ENCODE peak calls at places on chromosomes 5 and 9, in six cellular contexts. P is cardiac fibroblast; D is ACHN; O is activated naive CD4-positive, alpha-beta T cell treated with anti-CD3 and anti-CD28 coated beads for 36 hours; R is GM13977; V is stimulated activated CD4-positive, alpha-beta T cell treated with anti-CD3 and anti-CD28 coated beads, Interleukin-4, amount 100 ng/mL, for 48 hours. H is an unnamed sample.

GRCh38 chr5:56328753-56329560 is 95.8 kb upstream of the ANKRD55 start:
- DNase-seq in P (peak; percentile 29), D (peak; percentile 46), O (peak; percentile 76), R (peak; percentile 41), V (peak; percentile 42), H (peak; percentile 86)

GRCh38 chr9:131530546-131530929 is 525 bp downstream of the UCK1 start:
- DNase-seq in P (peak; percentile 31), R (peak; percentile 70), O (peak; percentile 20), D (peak; percentile 56), V (no peak), H (peak; percentile 45)

GRCh38 chr9:16824545-16825041 is 45.9 kb downstream of the BNC2 start:
- DNase-seq in D (peak; percentile 19), O (no peak), R (no peak), P (peak; percentile 55), V (no peak), H (peak; percentile 67)

GRCh38 chr9:78813602-78814180 is 516.8 kb downstream of the PSAT1 start:
- DNase-seq in D (no peak), P (no peak), O (no peak), R (no peak), V (no peak), H (no peak)

GRCh38 chr5:140317859-140318258 is 15.0 kb upstream of the PFDN1 start:
- DNase-seq in R (no peak), D (peak; percentile 74), V (no peak), O (no peak), P (peak; percentile 47), H (no peak)

GRCh38 chr5:44828719-44829118 is 20.0 kb downstream of the MRPS30 start:
- DNase-seq in O (no peak), D (no peak), V (no peak), P (no peak), R (no peak), H (no peak)

GRCh38 chr9:130689937-130690700 is 3.5 kb upstream of the EXOSC2 start:
- DNase-seq in D (peak; percentile 96), V (no peak), R (peak; percentile 43), O (no peak), P (peak; percentile 96), H (peak; percentile 95)

GRCh38 chr5:142977363-142978051 is 207.3 kb downstream of the ARHGAP26 start:
- DNase-seq in P (peak; percentile 87), O (peak; percentile 73), R (no peak), V (no peak), D (peak; percentile 83), H (no peak)

GRCh38 chr9:5511935-5512580 is 1.7 kb downstream of the PDCD1LG2 start:
- DNase-seq in O (no peak), D (no peak), P (no peak), V (no peak), R (no peak), H (no peak)

GRCh38 chr5:5360878-5361520 is 61.5 kb upstream of the ICE1 start:
- DNase-seq in P (no peak), R (no peak), D (no peak), O (no peak), V (no peak), H (no peak)

GRCh38 chr5:150278046-150278760 is 11.4 kb downstream of the CAMK2A start:
- DNase-seq in O (no peak), D (no peak), R (no peak), P (peak; percentile 31), V (no peak), H (no peak)

GRCh38 chr5:79611046-79611829 is 1.0 kb upstream of the TENT2 start:
- DNase-seq in P (no peak), R (no peak), O (no peak), V (no peak), D (no peak), H (no peak)

GRCh38 chr9:114779352-114779845 is 26.4 kb downstream of the TNFSF15 start:
- DNase-seq in D (no peak), R (no peak), O (no peak), P (peak; percentile 54), V (no peak), H (no peak)

H was measured in MM.1S.